ENCODE peak calls at places on chromosomes 11 and 22, in six cellular contexts. B is PC-9, F is GM23338, X is right lobe of liver, P is aorta, V is sigmoid colon. Y is an unnamed sample.

GRCh38 chr11:42462558-42463310 is 849.1 kb upstream of the API5 start:
- DNase-seq in B (no peak), F (no peak), X (no peak), P (no peak), V (no peak), Y (no peak)

GRCh38 chr11:109859325-109859724 is 233.9 kb upstream of the ZC3H12C start:
- DNase-seq in B (no peak), F (no peak), X (no peak), P (no peak), V (no peak), Y (no peak)

GRCh38 chr11:95542868-95543551 is 246.6 kb downstream of the FAM76B start:
- DNase-seq in B (no peak), F (no peak), X (no peak), P (no peak), V (no peak), Y (no peak)

GRCh38 chr11:121614661-121615240 is 162.0 kb upstream of the SORL1-AS1 start:
- DNase-seq in B (peak; percentile 75), F (peak; percentile 26), X (no peak), P (no peak), V (no peak), Y (no peak)

GRCh38 chr11:122362381-122362780 is 246.4 kb upstream of the BLID start:
- DNase-seq in B (no peak), F (no peak), X (no peak), P (no peak), V (no peak), Y (no peak)

GRCh38 chr22:20406686-20407408 is 12.9 kb downstream of the ZNF74 start:
- DNase-seq in B (no peak), F (no peak), X (no peak), P (peak; percentile 16), V (no peak), Y (no peak)

GRCh38 chr11:129943036-129943435 is 47.7 kb upstream of the NFRKB start:
- DNase-seq in B (no peak), F (no peak), X (no peak), P (no peak), V (no peak), Y (no peak)

GRCh38 chr22:27383896-27384295 is 417.7 kb downstream of the MN1 start:
- DNase-seq in B (no peak), F (no peak), X (no peak), P (no peak), V (no peak), Y (no peak)

GRCh38 chr11:77236901-77237300 is 64.6 kb downstream of the GDPD4 start:
- DNase-seq in B (no peak), F (no peak), X (no peak), P (no peak), V (no peak), Y (no peak)

GRCh38 chr11:44780940-44781631 is 54.3 kb downstream of the TSPAN18 start:
- DNase-seq in B (no peak), F (no peak), X (no peak), P (peak; percentile 67), V (peak; percentile 72), Y (no peak)

GRCh38 chr11:95512682-95513081 is 276.9 kb downstream of the FAM76B start:
- DNase-seq in B (no peak), F (no peak), X (peak; percentile 38), P (no peak), V (peak; percentile 89), Y (no peak)

GRCh38 chr22:27253108-27253507 is 548.4 kb downstream of the MN1 start:
- DNase-seq in B (no peak), F (no peak), X (no peak), P (no peak), V (no peak), Y (no peak)

GRCh38 chr11:123357990-123358827 is 71.9 kb upstream of the GRAMD1B start:
- DNase-seq in B (no peak), F (peak; percentile 64), X (peak; percentile 17), P (no peak), V (no peak), Y (no peak)

GRCh38 chr22:24339452-24339747 is 68.8 kb downstream of the SPECC1L start:
- DNase-seq in B (no peak), F (no peak), X (no peak), P (no peak), V (no peak), Y (no peak)

GRCh38 chr11:129414144-129414876 is 38.7 kb downstream of the BARX2 start:
- DNase-seq in B (no peak), F (no peak), X (no peak), P (no peak), V (no peak), Y (no peak)

GRCh38 chr11:118202599-118203422 is 22.0 kb downstream of the JAML start:
- DNase-seq in B (no peak), F (no peak), X (peak; percentile 83), P (no peak), V (no peak), Y (no peak)

GRCh38 chr11:15816996-15817395 is 539.4 kb downstream of the SOX6 start:
- DNase-seq in B (peak; percentile 37), F (no peak), X (no peak), P (no peak), V (no peak), Y (no peak)

GRCh38 chr11:47130541-47130940 is 46.1 kb downstream of the ARFGAP2 start:
- DNase-seq in B (no peak), F (peak; percentile 52), X (no peak), P (no peak), V (peak; percentile 36), Y (no peak)

GRCh38 chr11:84289381-84289906 is 1003.3 kb upstream of the CCDC90B start:
- DNase-seq in B (no peak), F (no peak), X (no peak), P (no peak), V (no peak), Y (peak; percentile 31)

GRCh38 chr11:61756452-61757212 is 4.2 kb downstream of the MYRF start:
- DNase-seq in B (peak; percentile 42), F (no peak), X (peak; percentile 81), P (no peak), V (no peak), Y (peak; percentile 63)

GRCh38 chr11:73520358-73521061 is 77.4 kb downstream of the FAM168A start:
- DNase-seq in B (no peak), F (no peak), X (no peak), P (no peak), V (no peak), Y (no peak)

GRCh38 chr22:43090130-43090789 is 1.1 kb upstream of the TTLL1 start:
- DNase-seq in B (peak; percentile 52), F (no peak), X (peak; percentile 39), P (no peak), V (peak; percentile 72), Y (peak; percentile 77)

GRCh38 chr11:118398797-118399564 is 2.4 kb upstream of the ATP5MG start:
- DNase-seq in B (no peak), F (no peak), X (no peak), P (no peak), V (no peak), Y (no peak)

GRCh38 chr11:121451178-121451981 is 734 bp upstream of the SORL1 start:
- DNase-seq in B (no peak), F (no peak), X (peak; percentile 39), P (no peak), V (no peak), Y (no peak)

GRCh38 chr22:31244943-31245451 is 32.9 kb downstream of the LIMK2 start:
- DNase-seq in B (no peak), F (no peak), X (no peak), P (no peak), V (no peak), Y (no peak)
- H3K4me1 ChIP-seq in B (peaks cover 56% of the 10 kb centered on the region), F (peaks cover 26% of the 10 kb centered on the region), X (no peaks in the 10 kb centered on the region), P (peaks cover 7% of the 10 kb centered on the region), V (peaks cover 48% of the 10 kb centered on the region), Y (peaks cover 66% of the 10 kb centered on the region)

GRCh38 chr11:14673824-14674432 is 30.3 kb downstream of the PDE3B start:
- DNase-seq in B (no peak), F (no peak), X (no peak), P (no peak), V (no peak), Y (no peak)

GRCh38 chr11:14676068-14676467 is 32.5 kb downstream of the PDE3B start:
- DNase-seq in B (no peak), F (no peak), X (no peak), P (no peak), V (no peak), Y (no peak)

GRCh38 chr11:14678350-14678749 is 34.7 kb downstream of the PDE3B start:
- DNase-seq in B (no peak), F (no peak), X (no peak), P (no peak), V (no peak), Y (no peak)

GRCh38 chr11:14677146-14677545 is 33.5 kb downstream of the PDE3B start:
- DNase-seq in B (no peak), F (no peak), X (no peak), P (no peak), V (no peak), Y (no peak)

GRCh38 chr11:14679662-14680061 is 36.1 kb downstream of the PDE3B start:
- DNase-seq in B (no peak), F (no peak), X (no peak), P (no peak), V (no peak), Y (no peak)
- H3K4me1 ChIP-seq in B (no peaks in the 10 kb centered on the region), F (no peaks in the 10 kb centered on the region), X (no peaks in the 10 kb centered on the region), P (no peaks in the 10 kb centered on the region), V (no peaks in the 10 kb centered on the region), Y (no peaks in the 10 kb centered on the region)

GRCh38 chr11:2095198-2095520 is 44.0 kb downstream of the IGF2 start:
- DNase-seq in B (no peak), F (no peak), X (no peak), P (no peak), V (peak; percentile 44), Y (no peak)
- H3K4me1 ChIP-seq in B (peaks cover 17% of the 10 kb centered on the region), F (peaks cover 12% of the 10 kb centered on the region), X (no peaks in the 10 kb centered on the region), P (no peaks in the 10 kb centered on the region), V (peaks cover 8% of the 10 kb centered on the region), Y (peaks cover 79% of the 10 kb centered on the region)

GRCh38 chr22:30210235-30210831 is 36.2 kb downstream of the LIF start:
- DNase-seq in B (peak; percentile 94), F (no peak), X (no peak), P (no peak), V (no peak), Y (peak; percentile 88)

GRCh38 chr22:30214703-30215405 is 31.7 kb downstream of the LIF start:
- DNase-seq in B (peak; percentile 49), F (peak; percentile 45), X (no peak), P (peak; percentile 46), V (no peak), Y (no peak)

GRCh38 chr22:30211124-30211820 is 35.3 kb downstream of the LIF start:
- DNase-seq in B (no peak), F (no peak), X (no peak), P (peak; percentile 48), V (no peak), Y (no peak)

GRCh38 chr22:30212996-30213441 is 33.5 kb downstream of the LIF start:
- DNase-seq in B (no peak), F (no peak), X (peak; percentile 52), P (peak; percentile 82), V (no peak), Y (peak; percentile 77)

DNA sequence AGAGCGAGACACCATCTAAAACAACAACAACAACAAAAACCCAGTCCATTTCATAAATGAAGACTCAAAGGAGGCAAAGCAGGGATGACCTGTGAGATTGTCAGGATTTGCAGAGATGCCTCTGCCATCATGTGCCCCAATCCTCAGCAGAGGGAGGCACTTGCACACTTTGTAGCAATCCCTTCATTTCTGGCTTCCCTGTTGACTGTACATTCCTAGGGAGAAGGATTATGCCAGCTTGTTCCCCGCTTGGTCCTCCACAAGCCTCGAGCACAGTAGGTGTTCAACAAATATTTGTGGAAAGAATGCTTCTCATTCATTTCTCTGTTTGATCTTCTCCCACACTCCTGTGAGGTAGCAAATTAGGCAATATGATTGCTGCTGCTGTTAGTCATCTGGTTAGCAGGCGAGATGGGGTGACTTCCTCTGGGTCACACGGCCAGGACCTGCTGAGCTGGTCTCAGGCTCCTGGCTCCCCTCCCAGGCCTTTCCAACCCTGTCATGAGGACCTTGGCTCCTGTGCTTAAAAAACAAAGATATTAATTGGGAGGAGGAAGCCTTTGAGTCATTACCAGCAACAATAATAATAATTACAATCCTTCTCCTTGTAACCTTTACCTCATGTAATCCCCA is 34.1 kb downstream of the LIF start:
- DNase-seq in B (peak; percentile 89), F (no peak), X (peak; percentile 89), P (peak; percentile 82), V (peak; percentile 82), Y (peak; percentile 85)
- H3K4me1 ChIP-seq in B (peaks cover 86% of the 10 kb centered on the region), F (peaks cover 7% of the 10 kb centered on the region), X (peaks cover 2% of the 10 kb centered on the region), P (no peaks in the 10 kb centered on the region), V (peaks cover 27% of the 10 kb centered on the region), Y (peaks cover 61% of the 10 kb centered on the region)

Y was measured in SJSA1.